ENCODE peak calls at places on chromosomes 11 and 22, in ten cellular contexts. One of them, this sample, is unnamed.

GRCh38 chr11:120511804-120512726 is 517 bp downstream of the GRIK4 start:
- DNase-seq in activated T-cell treated with anti-CD3 and anti-CD28 coated beads, Interleukin-2, amount 50 U/mL, for 72 hours: no peak
- DNase-seq in HFFc6: no peak
- DNase-seq in frontal cortex: peak
- DNase-seq in LHCN-M2: no peak
- DNase-seq in activated CD4-positive, CD25-positive, alpha-beta regulatory T cell treated with anti-CD3 and anti-CD28 coated beads, Interleukin-2, amount 50 U/mL, for 16 hours: no peak
- DNase-seq in endothelial cell: no peak
- DNase-seq in A172: no peak
- DNase-seq in activated effector memory CD4-positive, alpha-beta T cell treated with Interleukin-2 at 50 U/mL for 16 hours: no peak
- DNase-seq in AG08395: no peak
- DNase-seq in this sample: no peak

GRCh38 chr11:65851811-65852507 is 6.0 kb downstream of the CFL1 start:
- DNase-seq in activated T-cell treated with anti-CD3 and anti-CD28 coated beads, Interleukin-2, amount 50 U/mL, for 72 hours: no peak
- DNase-seq in HFFc6: no peak
- DNase-seq in frontal cortex: no peak
- DNase-seq in LHCN-M2: no peak
- DNase-seq in activated CD4-positive, CD25-positive, alpha-beta regulatory T cell treated with anti-CD3 and anti-CD28 coated beads, Interleukin-2, amount 50 U/mL, for 16 hours: no peak
- DNase-seq in endothelial cell: no peak
- DNase-seq in A172: no peak
- DNase-seq in activated effector memory CD4-positive, alpha-beta T cell treated with Interleukin-2 at 50 U/mL for 16 hours: no peak
- DNase-seq in AG08395: no peak
- DNase-seq in this sample: no peak

GRCh38 chr11:95154514-95154913 is 64.9 kb downstream of the ENDOD1 start:
- DNase-seq in activated T-cell treated with anti-CD3 and anti-CD28 coated beads, Interleukin-2, amount 50 U/mL, for 72 hours: peak
- DNase-seq in HFFc6: no peak
- DNase-seq in frontal cortex: no peak
- DNase-seq in LHCN-M2: no peak
- DNase-seq in activated CD4-positive, CD25-positive, alpha-beta regulatory T cell treated with anti-CD3 and anti-CD28 coated beads, Interleukin-2, amount 50 U/mL, for 16 hours: no peak
- DNase-seq in endothelial cell: peak
- DNase-seq in A172: no peak
- DNase-seq in activated effector memory CD4-positive, alpha-beta T cell treated with Interleukin-2 at 50 U/mL for 16 hours: peak
- DNase-seq in AG08395: peak
- DNase-seq in this sample: no peak

GRCh38 chr11:132472411-132473205 is 1059.7 kb downstream of the OPCML start:
- DNase-seq in activated T-cell treated with anti-CD3 and anti-CD28 coated beads, Interleukin-2, amount 50 U/mL, for 72 hours: no peak
- DNase-seq in HFFc6: peak
- DNase-seq in frontal cortex: no peak
- DNase-seq in LHCN-M2: no peak
- DNase-seq in activated CD4-positive, CD25-positive, alpha-beta regulatory T cell treated with anti-CD3 and anti-CD28 coated beads, Interleukin-2, amount 50 U/mL, for 16 hours: no peak
- DNase-seq in endothelial cell: no peak
- DNase-seq in A172: no peak
- DNase-seq in activated effector memory CD4-positive, alpha-beta T cell treated with Interleukin-2 at 50 U/mL for 16 hours: no peak
- DNase-seq in AG08395: peak
- DNase-seq in this sample: no peak

GRCh38 chr11:23063261-23063660 is 203.0 kb upstream of the CCDC179 start:
- DNase-seq in activated T-cell treated with anti-CD3 and anti-CD28 coated beads, Interleukin-2, amount 50 U/mL, for 72 hours: no peak
- DNase-seq in HFFc6: no peak
- DNase-seq in frontal cortex: no peak
- DNase-seq in LHCN-M2: no peak
- DNase-seq in activated CD4-positive, CD25-positive, alpha-beta regulatory T cell treated with anti-CD3 and anti-CD28 coated beads, Interleukin-2, amount 50 U/mL, for 16 hours: no peak
- DNase-seq in endothelial cell: no peak
- DNase-seq in A172: no peak
- DNase-seq in activated effector memory CD4-positive, alpha-beta T cell treated with Interleukin-2 at 50 U/mL for 16 hours: no peak
- DNase-seq in AG08395: no peak
- DNase-seq in this sample: no peak

GRCh38 chr11:25596701-25597100 is 735.2 kb upstream of the ANO3 start:
- DNase-seq in activated T-cell treated with anti-CD3 and anti-CD28 coated beads, Interleukin-2, amount 50 U/mL, for 72 hours: no peak
- DNase-seq in HFFc6: no peak
- DNase-seq in frontal cortex: no peak
- DNase-seq in LHCN-M2: no peak
- DNase-seq in activated CD4-positive, CD25-positive, alpha-beta regulatory T cell treated with anti-CD3 and anti-CD28 coated beads, Interleukin-2, amount 50 U/mL, for 16 hours: no peak
- DNase-seq in endothelial cell: no peak
- DNase-seq in A172: no peak
- DNase-seq in activated effector memory CD4-positive, alpha-beta T cell treated with Interleukin-2 at 50 U/mL for 16 hours: no peak
- DNase-seq in AG08395: no peak
- DNase-seq in this sample: no peak

GRCh38 chr11:114219559-114220349 is 76.4 kb upstream of the NNMT start:
- DNase-seq in activated T-cell treated with anti-CD3 and anti-CD28 coated beads, Interleukin-2, amount 50 U/mL, for 72 hours: no peak
- DNase-seq in HFFc6: no peak
- DNase-seq in frontal cortex: no peak
- DNase-seq in LHCN-M2: peak
- DNase-seq in activated CD4-positive, CD25-positive, alpha-beta regulatory T cell treated with anti-CD3 and anti-CD28 coated beads, Interleukin-2, amount 50 U/mL, for 16 hours: no peak
- DNase-seq in endothelial cell: no peak
- DNase-seq in A172: peak
- DNase-seq in activated effector memory CD4-positive, alpha-beta T cell treated with Interleukin-2 at 50 U/mL for 16 hours: no peak
- DNase-seq in AG08395: no peak
- DNase-seq in this sample: no peak

GRCh38 chr11:124415356-124415923 is 9.2 kb downstream of the OR8B4 start:
- DNase-seq in activated T-cell treated with anti-CD3 and anti-CD28 coated beads, Interleukin-2, amount 50 U/mL, for 72 hours: no peak
- DNase-seq in HFFc6: peak
- DNase-seq in frontal cortex: no peak
- DNase-seq in LHCN-M2: peak
- DNase-seq in activated CD4-positive, CD25-positive, alpha-beta regulatory T cell treated with anti-CD3 and anti-CD28 coated beads, Interleukin-2, amount 50 U/mL, for 16 hours: no peak
- DNase-seq in endothelial cell: no peak
- DNase-seq in A172: peak
- DNase-seq in activated effector memory CD4-positive, alpha-beta T cell treated with Interleukin-2 at 50 U/mL for 16 hours: no peak
- DNase-seq in AG08395: no peak
- DNase-seq in this sample: no peak

GRCh38 chr22:47020157-47020556 is 257.7 kb downstream of the TBC1D22A start:
- DNase-seq in activated T-cell treated with anti-CD3 and anti-CD28 coated beads, Interleukin-2, amount 50 U/mL, for 72 hours: no peak
- DNase-seq in HFFc6: no peak
- DNase-seq in frontal cortex: no peak
- DNase-seq in LHCN-M2: peak
- DNase-seq in activated CD4-positive, CD25-positive, alpha-beta regulatory T cell treated with anti-CD3 and anti-CD28 coated beads, Interleukin-2, amount 50 U/mL, for 16 hours: no peak
- DNase-seq in endothelial cell: no peak
- DNase-seq in A172: no peak
- DNase-seq in activated effector memory CD4-positive, alpha-beta T cell treated with Interleukin-2 at 50 U/mL for 16 hours: no peak
- DNase-seq in AG08395: peak
- DNase-seq in this sample: no peak

GRCh38 chr11:1285876-1286275 is 23.6 kb downstream of the TOLLIP start:
- DNase-seq in activated T-cell treated with anti-CD3 and anti-CD28 coated beads, Interleukin-2, amount 50 U/mL, for 72 hours: no peak
- DNase-seq in HFFc6: no peak
- DNase-seq in frontal cortex: no peak
- DNase-seq in LHCN-M2: no peak
- DNase-seq in activated CD4-positive, CD25-positive, alpha-beta regulatory T cell treated with anti-CD3 and anti-CD28 coated beads, Interleukin-2, amount 50 U/mL, for 16 hours: no peak
- DNase-seq in endothelial cell: no peak
- DNase-seq in A172: no peak
- DNase-seq in activated effector memory CD4-positive, alpha-beta T cell treated with Interleukin-2 at 50 U/mL for 16 hours: no peak
- DNase-seq in AG08395: no peak
- DNase-seq in this sample: no peak

GRCh38 chr11:76680517-76681425 is 10.2 kb upstream of the LRRC32 start:
- DNase-seq in activated T-cell treated with anti-CD3 and anti-CD28 coated beads, Interleukin-2, amount 50 U/mL, for 72 hours: peak
- DNase-seq in HFFc6: peak
- DNase-seq in frontal cortex: peak
- DNase-seq in LHCN-M2: peak
- DNase-seq in activated CD4-positive, CD25-positive, alpha-beta regulatory T cell treated with anti-CD3 and anti-CD28 coated beads, Interleukin-2, amount 50 U/mL, for 16 hours: peak
- DNase-seq in endothelial cell: peak
- DNase-seq in A172: peak
- DNase-seq in activated effector memory CD4-positive, alpha-beta T cell treated with Interleukin-2 at 50 U/mL for 16 hours: peak
- DNase-seq in AG08395: peak
- DNase-seq in this sample: peak

GRCh38 chr22:35406443-35406842 is 6.5 kb downstream of the MCM5 start:
- DNase-seq in activated T-cell treated with anti-CD3 and anti-CD28 coated beads, Interleukin-2, amount 50 U/mL, for 72 hours: no peak
- DNase-seq in HFFc6: no peak
- DNase-seq in frontal cortex: no peak
- DNase-seq in LHCN-M2: no peak
- DNase-seq in activated CD4-positive, CD25-positive, alpha-beta regulatory T cell treated with anti-CD3 and anti-CD28 coated beads, Interleukin-2, amount 50 U/mL, for 16 hours: no peak
- DNase-seq in endothelial cell: no peak
- DNase-seq in A172: no peak
- DNase-seq in activated effector memory CD4-positive, alpha-beta T cell treated with Interleukin-2 at 50 U/mL for 16 hours: no peak
- DNase-seq in AG08395: no peak
- DNase-seq in this sample: no peak

GRCh38 chr11:1864831-1865665 is 12.2 kb downstream of the LSP1 start:
- DNase-seq in activated T-cell treated with anti-CD3 and anti-CD28 coated beads, Interleukin-2, amount 50 U/mL, for 72 hours: no peak
- DNase-seq in HFFc6: no peak
- DNase-seq in frontal cortex: no peak
- DNase-seq in LHCN-M2: no peak
- DNase-seq in activated CD4-positive, CD25-positive, alpha-beta regulatory T cell treated with anti-CD3 and anti-CD28 coated beads, Interleukin-2, amount 50 U/mL, for 16 hours: no peak
- DNase-seq in endothelial cell: no peak
- DNase-seq in A172: peak
- DNase-seq in activated effector memory CD4-positive, alpha-beta T cell treated with Interleukin-2 at 50 U/mL for 16 hours: no peak
- DNase-seq in AG08395: no peak
- DNase-seq in this sample: no peak

GRCh38 chr11:115504279-115505158 is at the start of gene CADM1:
- DNase-seq in activated T-cell treated with anti-CD3 and anti-CD28 coated beads, Interleukin-2, amount 50 U/mL, for 72 hours: peak
- DNase-seq in HFFc6: peak
- DNase-seq in frontal cortex: peak
- DNase-seq in LHCN-M2: peak
- DNase-seq in activated CD4-positive, CD25-positive, alpha-beta regulatory T cell treated with anti-CD3 and anti-CD28 coated beads, Interleukin-2, amount 50 U/mL, for 16 hours: peak
- DNase-seq in endothelial cell: peak
- DNase-seq in A172: peak
- DNase-seq in activated effector memory CD4-positive, alpha-beta T cell treated with Interleukin-2 at 50 U/mL for 16 hours: peak
- DNase-seq in AG08395: peak
- DNase-seq in this sample: peak

GRCh38 chr11:114159802-114160588 is 100.5 kb downstream of the ZBTB16 start:
- DNase-seq in activated T-cell treated with anti-CD3 and anti-CD28 coated beads, Interleukin-2, amount 50 U/mL, for 72 hours: peak
- DNase-seq in HFFc6: peak
- DNase-seq in frontal cortex: peak
- DNase-seq in LHCN-M2: peak
- DNase-seq in activated CD4-positive, CD25-positive, alpha-beta regulatory T cell treated with anti-CD3 and anti-CD28 coated beads, Interleukin-2, amount 50 U/mL, for 16 hours: peak
- DNase-seq in endothelial cell: peak
- DNase-seq in A172: peak
- DNase-seq in activated effector memory CD4-positive, alpha-beta T cell treated with Interleukin-2 at 50 U/mL for 16 hours: peak
- DNase-seq in AG08395: peak
- DNase-seq in this sample: peak

GRCh38 chr11:64753380-64754123 is 6.2 kb downstream of the PYGM start:
- DNase-seq in activated T-cell treated with anti-CD3 and anti-CD28 coated beads, Interleukin-2, amount 50 U/mL, for 72 hours: no peak
- DNase-seq in HFFc6: no peak
- DNase-seq in frontal cortex: no peak
- DNase-seq in LHCN-M2: no peak
- DNase-seq in activated CD4-positive, CD25-positive, alpha-beta regulatory T cell treated with anti-CD3 and anti-CD28 coated beads, Interleukin-2, amount 50 U/mL, for 16 hours: no peak
- DNase-seq in endothelial cell: no peak
- DNase-seq in A172: no peak
- DNase-seq in activated effector memory CD4-positive, alpha-beta T cell treated with Interleukin-2 at 50 U/mL for 16 hours: no peak
- DNase-seq in AG08395: no peak
- DNase-seq in this sample: no peak

GRCh38 chr11:61752117-61752924 is at the start of gene MYRF:
- DNase-seq in activated T-cell treated with anti-CD3 and anti-CD28 coated beads, Interleukin-2, amount 50 U/mL, for 72 hours: peak
- DNase-seq in HFFc6: peak
- DNase-seq in frontal cortex: peak
- DNase-seq in LHCN-M2: no peak
- DNase-seq in activated CD4-positive, CD25-positive, alpha-beta regulatory T cell treated with anti-CD3 and anti-CD28 coated beads, Interleukin-2, amount 50 U/mL, for 16 hours: no peak
- DNase-seq in endothelial cell: peak
- DNase-seq in A172: no peak
- DNase-seq in activated effector memory CD4-positive, alpha-beta T cell treated with Interleukin-2 at 50 U/mL for 16 hours: peak
- DNase-seq in AG08395: peak
- DNase-seq in this sample: no peak

GRCh38 chr22:38136607-38137006 is 26.1 kb upstream of the BAIAP2L2 start:
- DNase-seq in activated T-cell treated with anti-CD3 and anti-CD28 coated beads, Interleukin-2, amount 50 U/mL, for 72 hours: no peak
- DNase-seq in HFFc6: no peak
- DNase-seq in frontal cortex: no peak
- DNase-seq in LHCN-M2: peak
- DNase-seq in activated CD4-positive, CD25-positive, alpha-beta regulatory T cell treated with anti-CD3 and anti-CD28 coated beads, Interleukin-2, amount 50 U/mL, for 16 hours: no peak
- DNase-seq in endothelial cell: no peak
- DNase-seq in A172: no peak
- DNase-seq in activated effector memory CD4-positive, alpha-beta T cell treated with Interleukin-2 at 50 U/mL for 16 hours: no peak
- DNase-seq in AG08395: no peak
- DNase-seq in this sample: no peak

GRCh38 chr11:69212121-69213110 is 56.7 kb downstream of the SMIM38 start:
- DNase-seq in activated T-cell treated with anti-CD3 and anti-CD28 coated beads, Interleukin-2, amount 50 U/mL, for 72 hours: no peak
- DNase-seq in HFFc6: no peak
- DNase-seq in frontal cortex: no peak
- DNase-seq in LHCN-M2: no peak
- DNase-seq in activated CD4-positive, CD25-positive, alpha-beta regulatory T cell treated with anti-CD3 and anti-CD28 coated beads, Interleukin-2, amount 50 U/mL, for 16 hours: no peak
- DNase-seq in endothelial cell: no peak
- DNase-seq in A172: no peak
- DNase-seq in activated effector memory CD4-positive, alpha-beta T cell treated with Interleukin-2 at 50 U/mL for 16 hours: no peak
- DNase-seq in AG08395: no peak
- DNase-seq in this sample: no peak

GRCh38 chr11:48081151-48082010 is 101.0 kb downstream of the PTPRJ start:
- DNase-seq in activated T-cell treated with anti-CD3 and anti-CD28 coated beads, Interleukin-2, amount 50 U/mL, for 72 hours: no peak
- DNase-seq in HFFc6: peak
- DNase-seq in frontal cortex: peak
- DNase-seq in LHCN-M2: peak
- DNase-seq in activated CD4-positive, CD25-positive, alpha-beta regulatory T cell treated with anti-CD3 and anti-CD28 coated beads, Interleukin-2, amount 50 U/mL, for 16 hours: no peak
- DNase-seq in endothelial cell: no peak
- DNase-seq in A172: peak
- DNase-seq in activated effector memory CD4-positive, alpha-beta T cell treated with Interleukin-2 at 50 U/mL for 16 hours: no peak
- DNase-seq in AG08395: peak
- DNase-seq in this sample: no peak

GRCh38 chr22:27885977-27886842 is 32.8 kb downstream of the PITPNB start:
- DNase-seq in activated T-cell treated with anti-CD3 and anti-CD28 coated beads, Interleukin-2, amount 50 U/mL, for 72 hours: peak
- DNase-seq in HFFc6: peak
- DNase-seq in frontal cortex: peak
- DNase-seq in LHCN-M2: peak
- DNase-seq in activated CD4-positive, CD25-positive, alpha-beta regulatory T cell treated with anti-CD3 and anti-CD28 coated beads, Interleukin-2, amount 50 U/mL, for 16 hours: peak
- DNase-seq in endothelial cell: peak
- DNase-seq in A172: peak
- DNase-seq in activated effector memory CD4-positive, alpha-beta T cell treated with Interleukin-2 at 50 U/mL for 16 hours: no peak
- DNase-seq in AG08395: peak
- DNase-seq in this sample: no peak

GRCh38 chr11:128653828-128654231 is 40.0 kb upstream of the FLI1 start:
- DNase-seq in activated T-cell treated with anti-CD3 and anti-CD28 coated beads, Interleukin-2, amount 50 U/mL, for 72 hours: no peak
- DNase-seq in HFFc6: peak
- DNase-seq in frontal cortex: no peak
- DNase-seq in LHCN-M2: peak
- DNase-seq in activated CD4-positive, CD25-positive, alpha-beta regulatory T cell treated with anti-CD3 and anti-CD28 coated beads, Interleukin-2, amount 50 U/mL, for 16 hours: no peak
- DNase-seq in endothelial cell: no peak
- DNase-seq in A172: peak
- DNase-seq in activated effector memory CD4-positive, alpha-beta T cell treated with Interleukin-2 at 50 U/mL for 16 hours: no peak
- DNase-seq in AG08395: peak
- DNase-seq in this sample: no peak

GRCh38 chr11:34052608-34053160 is 1.2 kb downstream of the CAPRIN1 start:
- DNase-seq in activated T-cell treated with anti-CD3 and anti-CD28 coated beads, Interleukin-2, amount 50 U/mL, for 72 hours: no peak
- DNase-seq in HFFc6: no peak
- DNase-seq in frontal cortex: no peak
- DNase-seq in LHCN-M2: no peak
- DNase-seq in activated CD4-positive, CD25-positive, alpha-beta regulatory T cell treated with anti-CD3 and anti-CD28 coated beads, Interleukin-2, amount 50 U/mL, for 16 hours: no peak
- DNase-seq in endothelial cell: peak
- DNase-seq in A172: no peak
- DNase-seq in activated effector memory CD4-positive, alpha-beta T cell treated with Interleukin-2 at 50 U/mL for 16 hours: peak
- DNase-seq in AG08395: no peak
- DNase-seq in this sample: no peak

GRCh38 chr11:59243633-59244032 is 30.9 kb upstream of the MPEG1 start:
- DNase-seq in activated T-cell treated with anti-CD3 and anti-CD28 coated beads, Interleukin-2, amount 50 U/mL, for 72 hours: no peak
- DNase-seq in HFFc6: no peak
- DNase-seq in frontal cortex: no peak
- DNase-seq in LHCN-M2: no peak
- DNase-seq in activated CD4-positive, CD25-positive, alpha-beta regulatory T cell treated with anti-CD3 and anti-CD28 coated beads, Interleukin-2, amount 50 U/mL, for 16 hours: no peak
- DNase-seq in endothelial cell: no peak
- DNase-seq in A172: no peak
- DNase-seq in activated effector memory CD4-positive, alpha-beta T cell treated with Interleukin-2 at 50 U/mL for 16 hours: no peak
- DNase-seq in AG08395: no peak
- DNase-seq in this sample: no peak

GRCh38 chr11:8019671-8020597 is 32.8 kb downstream of the EIF3F start:
- DNase-seq in activated T-cell treated with anti-CD3 and anti-CD28 coated beads, Interleukin-2, amount 50 U/mL, for 72 hours: peak
- DNase-seq in HFFc6: peak
- DNase-seq in frontal cortex: peak
- DNase-seq in LHCN-M2: no peak
- DNase-seq in activated CD4-positive, CD25-positive, alpha-beta regulatory T cell treated with anti-CD3 and anti-CD28 coated beads, Interleukin-2, amount 50 U/mL, for 16 hours: no peak
- DNase-seq in endothelial cell: peak
- DNase-seq in A172: no peak
- DNase-seq in activated effector memory CD4-positive, alpha-beta T cell treated with Interleukin-2 at 50 U/mL for 16 hours: peak
- DNase-seq in AG08395: peak
- DNase-seq in this sample: no peak

GRCh38 chr22:39452740-39453040 is 4.1 kb upstream of the MGAT3 start:
- DNase-seq in activated T-cell treated with anti-CD3 and anti-CD28 coated beads, Interleukin-2, amount 50 U/mL, for 72 hours: no peak
- DNase-seq in HFFc6: no peak
- DNase-seq in frontal cortex: no peak
- DNase-seq in LHCN-M2: no peak
- DNase-seq in activated CD4-positive, CD25-positive, alpha-beta regulatory T cell treated with anti-CD3 and anti-CD28 coated beads, Interleukin-2, amount 50 U/mL, for 16 hours: no peak
- DNase-seq in endothelial cell: no peak
- DNase-seq in A172: no peak
- DNase-seq in activated effector memory CD4-positive, alpha-beta T cell treated with Interleukin-2 at 50 U/mL for 16 hours: no peak
- DNase-seq in AG08395: no peak
- DNase-seq in this sample: no peak

GRCh38 chr22:20509344-20510047 is 2.1 kb downstream of the MED15 start:
- DNase-seq in activated T-cell treated with anti-CD3 and anti-CD28 coated beads, Interleukin-2, amount 50 U/mL, for 72 hours: peak
- DNase-seq in HFFc6: peak
- DNase-seq in frontal cortex: no peak
- DNase-seq in LHCN-M2: peak
- DNase-seq in activated CD4-positive, CD25-positive, alpha-beta regulatory T cell treated with anti-CD3 and anti-CD28 coated beads, Interleukin-2, amount 50 U/mL, for 16 hours: peak
- DNase-seq in endothelial cell: peak
- DNase-seq in A172: peak
- DNase-seq in activated effector memory CD4-positive, alpha-beta T cell treated with Interleukin-2 at 50 U/mL for 16 hours: peak
- DNase-seq in AG08395: peak
- DNase-seq in this sample: no peak

GRCh38 chr11:67053896-67054850 is 2.5 kb upstream of the RHOD start:
- DNase-seq in activated T-cell treated with anti-CD3 and anti-CD28 coated beads, Interleukin-2, amount 50 U/mL, for 72 hours: peak
- DNase-seq in HFFc6: peak
- DNase-seq in frontal cortex: peak
- DNase-seq in LHCN-M2: peak
- DNase-seq in activated CD4-positive, CD25-positive, alpha-beta regulatory T cell treated with anti-CD3 and anti-CD28 coated beads, Interleukin-2, amount 50 U/mL, for 16 hours: no peak
- DNase-seq in endothelial cell: peak
- DNase-seq in A172: peak
- DNase-seq in activated effector memory CD4-positive, alpha-beta T cell treated with Interleukin-2 at 50 U/mL for 16 hours: no peak
- DNase-seq in AG08395: peak
- DNase-seq in this sample: no peak